ENCODE peak calls at places on chromosomes 3 and 15, in seven cellular contexts. E is trophoblast cell, V is H9, W is IMR-90, B is H1, R is mesendoderm, H is mesenchymal stem cell. A is an unnamed sample.

GRCh38 chr3:191997093-191997492 is 536.1 kb downstream of the PYDC2 start:
- DNase-seq in E (no peak), V (no peak), W (no peak), B (no peak), R (no peak), H (no peak), A (no peak)

GRCh38 chr15:50790778-50791536 is 25.5 kb upstream of the SPPL2A start:
- DNase-seq in E (no peak), V (no peak), W (no peak), B (no peak), R (no peak), H (no peak), A (no peak)

GRCh38 chr15:92819312-92820232 is 80.6 kb upstream of the CHD2 start:
- DNase-seq in E (no peak), V (no peak), W (no peak), B (no peak), R (peak), H (peak), A (no peak)

GRCh38 chr15:27244047-27244446 is 273.1 kb downstream of the GABRG3 start:
- DNase-seq in E (no peak), V (no peak), W (no peak), B (no peak), R (no peak), H (no peak), A (no peak)

GRCh38 chr3:42819351-42819965 is 10.2 kb downstream of the ACKR2 start:
- DNase-seq in E (no peak), V (peak), W (no peak), B (no peak), R (peak), H (no peak), A (no peak)

GRCh38 chr3:45688194-45688881 is 858 bp upstream of the SACM1L start:
- DNase-seq in E (no peak), V (peak), W (peak), B (no peak), R (peak), H (peak), A (peak)

GRCh38 chr3:41323860-41324259 is 124.6 kb downstream of the CTNNB1 start:
- DNase-seq in E (no peak), V (no peak), W (no peak), B (no peak), R (peak), H (no peak), A (no peak)

GRCh38 chr3:4804161-4805058 is 174.8 kb upstream of the BHLHE40 start:
- DNase-seq in E (no peak), V (no peak), W (no peak), B (no peak), R (no peak), H (no peak), A (no peak)

GRCh38 chr3:183984337-183984736 is 33.3 kb downstream of the ABCC5 start:
- DNase-seq in E (no peak), V (no peak), W (no peak), B (no peak), R (no peak), H (no peak), A (no peak)

GRCh38 chr3:193878051-193878838 is 257.7 kb upstream of the HES1 start:
- DNase-seq in E (peak), V (no peak), W (no peak), B (no peak), R (no peak), H (no peak), A (no peak)

GRCh38 chr3:159045279-159045678 is 243.4 kb downstream of the MFSD1 start:
- DNase-seq in E (no peak), V (no peak), W (no peak), B (no peak), R (no peak), H (no peak), A (no peak)

GRCh38 chr3:116005404-116005803 is 382.1 kb downstream of the GAP43 start:
- DNase-seq in E (no peak), V (no peak), W (peak), B (no peak), R (peak), H (peak), A (no peak)

GRCh38 chr3:99332276-99332675 is 306.1 kb upstream of the COL8A1 start:
- DNase-seq in E (no peak), V (no peak), W (no peak), B (no peak), R (no peak), H (no peak), A (no peak)

GRCh38 chr3:36124118-36124796 is 256.0 kb upstream of the STAC start:
- DNase-seq in E (peak), V (peak), W (peak), B (peak), R (peak), H (peak), A (peak)

GRCh38 chr3:41207355-41207754 is 8.1 kb downstream of the CTNNB1 start:
- DNase-seq in E (no peak), V (no peak), W (no peak), B (no peak), R (peak), H (no peak), A (no peak)

GRCh38 chr3:102449930-102450329 is 15.1 kb downstream of the ZPLD1 start:
- DNase-seq in E (no peak), V (no peak), W (no peak), B (no peak), R (no peak), H (no peak), A (no peak)
- H2BK5ac ChIP-seq in E (no peak), V (no peak), W (no peak), B (no peak), R (no peak), H (no peak), A (no peak)

DNA sequence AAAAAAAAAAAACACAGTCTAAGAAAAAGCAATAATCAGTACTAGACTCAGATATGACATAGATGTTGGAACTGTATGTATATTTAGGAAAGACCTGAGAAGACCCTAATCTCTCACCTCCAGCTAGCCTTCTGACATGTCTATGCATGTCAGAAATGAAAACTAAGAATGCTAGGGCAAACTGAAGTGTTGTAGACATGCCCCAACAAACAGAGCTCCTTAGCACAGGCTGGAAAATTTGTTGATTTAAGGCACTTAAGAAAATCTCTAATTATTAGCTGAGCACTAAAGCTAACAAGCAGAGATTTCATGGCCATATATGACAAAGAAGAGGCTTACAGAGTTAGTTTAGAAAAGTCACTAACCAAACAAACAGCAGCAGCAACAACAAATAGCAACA is 45.5 kb upstream of the PRSS50 start:
- DNase-seq in E (no peak), V (no peak), W (no peak), B (no peak), R (no peak), H (no peak), A (no peak)
- H2BK5ac ChIP-seq in E (no peak), V (no peak), W (no peak), B (no peak), R (no peak), H (no peak), A (no peak)

DNA sequence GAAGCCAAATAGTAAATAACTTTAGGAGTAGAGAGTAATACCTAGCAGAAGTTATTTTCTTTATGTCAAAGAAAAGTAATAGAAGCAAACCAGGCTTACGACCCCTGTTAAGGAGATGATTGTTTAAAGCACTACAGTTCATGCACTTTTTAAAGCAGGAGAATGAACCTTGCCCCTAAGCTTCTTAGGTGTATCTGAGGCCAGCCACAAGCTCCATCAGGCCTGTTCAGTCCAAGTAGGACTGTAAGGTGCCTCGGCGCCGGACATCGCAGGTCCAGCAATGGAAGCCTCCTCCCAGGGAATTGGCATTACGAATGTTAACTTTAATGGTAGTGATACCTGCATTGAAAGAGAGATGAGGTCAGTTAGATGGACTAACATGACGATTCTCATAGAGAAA is 16.5 kb downstream of the GATM start:
- DNase-seq in E (no peak), V (no peak), W (no peak), B (no peak), R (no peak), H (no peak), A (no peak)
- H2BK5ac ChIP-seq in E (no peak), V (no peak), W (no peak), B (no peak), R (no peak), H (no peak), A (no peak)

DNA sequence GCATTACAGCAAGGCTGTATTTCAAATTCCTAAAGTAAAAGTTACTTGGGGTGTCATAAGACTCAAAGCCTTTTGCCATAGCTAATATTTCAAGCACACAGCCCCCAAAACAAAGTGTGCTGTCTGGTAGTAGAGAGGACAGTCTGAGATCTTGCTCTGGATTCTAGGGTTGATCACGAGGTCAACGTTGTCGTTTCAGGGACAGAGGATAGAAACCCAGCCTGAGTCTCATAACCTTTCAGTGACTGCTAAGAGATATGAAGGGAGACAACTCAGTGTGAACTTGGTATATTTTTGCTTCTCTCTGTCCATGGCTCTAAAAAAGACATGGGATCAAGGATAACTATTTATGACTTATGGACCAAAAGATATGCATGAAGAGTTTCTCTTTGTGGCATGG is 25.6 kb upstream of the MINDY4B start:
- DNase-seq in E (no peak), V (no peak), W (no peak), B (no peak), R (no peak), H (no peak), A (no peak)
- H2BK5ac ChIP-seq in E (no peak), V (no peak), W (no peak), B (no peak), R (no peak), H (no peak), A (no peak)

GRCh38 chr3:150063237-150063636 is 92.5 kb upstream of the PFN2 start:
- DNase-seq in E (no peak), V (no peak), W (no peak), B (no peak), R (no peak), H (no peak), A (no peak)
- H2BK5ac ChIP-seq in E (peak), V (no peak), W (peak), B (no peak), R (no peak), H (no peak), A (no peak)

DNA sequence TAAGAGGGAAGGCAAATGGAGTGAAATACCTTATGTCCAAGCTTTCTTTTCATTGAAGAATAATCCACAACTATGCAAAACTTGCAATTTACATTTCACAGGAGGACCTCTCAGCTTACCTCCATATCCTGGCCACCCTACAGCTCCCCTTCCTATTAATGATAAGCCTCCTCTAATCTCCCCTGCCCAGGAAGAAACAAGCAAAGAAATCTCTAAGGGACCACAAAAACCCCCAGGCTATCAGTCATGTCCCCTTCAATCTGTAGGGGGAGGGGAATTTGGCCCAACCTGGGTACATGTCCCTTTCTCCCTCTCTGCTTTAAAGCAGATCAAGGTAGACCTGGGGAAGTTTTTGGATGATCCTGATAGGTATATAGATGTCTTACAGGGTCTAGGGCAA is 11.0 kb upstream of the OSBPL11 start:
- DNase-seq in E (no peak), V (no peak), W (no peak), B (no peak), R (peak), H (no peak), A (no peak)
- H2BK5ac ChIP-seq in E (no peak), V (no peak), W (no peak), B (no peak), R (no peak), H (no peak), A (no peak)